ENCODE peak calls at places on chromosomes 12 and 14, in seven cellular contexts. L is NCI-H2081; M is skeletal muscle cell; D is activated T-cell treated with anti-CD3 and anti-CD28 coated beads for 1 hour; R is activated gamma-delta T cell treated with Interleukin-2 at 50 U/mL for 16 hours; H is foreskin fibroblast; N is activated CD8-positive, alpha-beta memory T cell treated with anti-CD3 and anti-CD28 coated beads for 1 hour. Y is an unnamed sample.

GRCh38 chr12:62426095-62426488 is 40.5 kb upstream of the MON2 start:
- DNase-seq in L (no peak), M (no peak), D (no peak), R (no peak), H (peak; percentile 17), N (no peak), Y (no peak)

GRCh38 chr14:103762011-103762410 is 46.4 kb downstream of the ZFYVE21 start:
- DNase-seq in L (no peak), M (no peak), D (no peak), R (no peak), H (no peak), N (no peak), Y (no peak)

GRCh38 chr12:14961466-14962155 is at the start of gene ARHGDIB:
- DNase-seq in L (no peak), M (no peak), D (peak; percentile 59), R (peak; percentile 68), H (peak; percentile 24), N (peak; percentile 54), Y (no peak)

GRCh38 chr12:8709124-8709830 is 11.5 kb downstream of the RIMKLB start:
- DNase-seq in L (no peak), M (no peak), D (no peak), R (no peak), H (peak; percentile 11), N (no peak), Y (no peak)

GRCh38 chr12:12563529-12563928 is 866 bp upstream of the DUSP16 start:
- DNase-seq in L (no peak), M (no peak), D (no peak), R (no peak), H (no peak), N (no peak), Y (no peak)

GRCh38 chr12:52191841-52192791 is at the start of gene KRT80:
- DNase-seq in L (no peak), M (peak; percentile 96), D (peak; percentile 7), R (no peak), H (peak; percentile 98), N (no peak), Y (peak; percentile 92)

GRCh38 chr12:95607642-95608041 is 56.4 kb upstream of the USP44 start:
- DNase-seq in L (peak; percentile 69), M (no peak), D (no peak), R (no peak), H (no peak), N (no peak), Y (no peak)

GRCh38 chr14:61532818-61533217 is 162.5 kb upstream of the HIF1A start:
- DNase-seq in L (no peak), M (no peak), D (no peak), R (no peak), H (no peak), N (no peak), Y (no peak)

GRCh38 chr12:13570005-13570694 is 373.6 kb downstream of the EMP1 start:
- DNase-seq in L (no peak), M (peak; percentile 49), D (no peak), R (no peak), H (peak; percentile 9), N (no peak), Y (no peak)

GRCh38 chr12:113136128-113136989 is 798 bp upstream of the RASAL1 start:
- DNase-seq in L (no peak), M (no peak), D (peak; percentile 33), R (peak; percentile 38), H (no peak), N (no peak), Y (no peak)

GRCh38 chr12:95532851-95533250 is 18.4 kb downstream of the USP44 start:
- DNase-seq in L (no peak), M (no peak), D (no peak), R (no peak), H (peak; percentile 12), N (no peak), Y (no peak)

GRCh38 chr12:84891106-84891838 is 21.3 kb downstream of the SLC6A15 start:
- DNase-seq in L (no peak), M (no peak), D (no peak), R (no peak), H (no peak), N (no peak), Y (no peak)

GRCh38 chr12:50677858-50678257 is 86.0 kb upstream of the ATF1 start:
- DNase-seq in L (no peak), M (peak; percentile 29), D (no peak), R (no peak), H (no peak), N (no peak), Y (no peak)

GRCh38 chr12:17344649-17345048 is 738.7 kb upstream of the LMO3 start:
- DNase-seq in L (no peak), M (no peak), D (no peak), R (no peak), H (no peak), N (no peak), Y (no peak)